ENCODE peak calls at places on chromosomes 5 and 9, in five cellular contexts. R is lung, H is stomach, C is fibroblast of lung, I is small intestine. V is an unnamed sample. For H3K27me3 and H3K4me1, the result is how much of the 10 kb centered on the place peaks cover.

GRCh38 chr5:12343543-12343942 is 439.3 kb upstream of the CTNND2 start:
- DNase-seq in R (no peak), H (no peak), C (no peak), I (no peak), V (no peak)

GRCh38 chr5:15598294-15598902 is 98.4 kb downstream of the FBXL7 start:
- DNase-seq in R (no peak), H (no peak), C (no peak), I (peak), V (no peak)

GRCh38 chr9:123302348-123303214 is 34.2 kb upstream of the STRBP start:
- DNase-seq in R (no peak), H (no peak), C (no peak), I (no peak), V (no peak)

GRCh38 chr9:74983709-74984108 is 31.0 kb upstream of the C9orf40 start:
- DNase-seq in R (no peak), H (no peak), C (no peak), I (no peak), V (no peak)

GRCh38 chr5:143001764-143002351 is 231.7 kb downstream of the ARHGAP26 start:
- DNase-seq in R (no peak), H (no peak), C (peak), I (no peak), V (no peak)

GRCh38 chr9:93673844-93674334 is 97.5 kb downstream of the PHF2 start:
- DNase-seq in R (no peak), H (peak), C (no peak), I (no peak), V (peak)

GRCh38 chr5:168114444-168115017 is 176.9 kb upstream of the WWC1 start:
- DNase-seq in R (peak), H (peak), C (peak), I (peak), V (peak)

GRCh38 chr9:109463924-109464625 is 34.0 kb downstream of the PTPN3 start:
- DNase-seq in R (no peak), H (no peak), C (no peak), I (no peak), V (no peak)

GRCh38 chr9:15142903-15143534 is 164.0 kb downstream of the TTC39B start:
- DNase-seq in R (no peak), H (no peak), C (peak), I (peak), V (no peak)

GRCh38 chr9:120265791-120266190 is 314.2 kb downstream of the CDK5RAP2 start:
- DNase-seq in R (no peak), H (no peak), C (peak), I (no peak), V (no peak)

GRCh38 chr9:14027114-14027812 is 286.7 kb downstream of the NFIB start:
- DNase-seq in R (peak), H (peak), C (no peak), I (peak), V (peak)

GRCh38 chr9:121271368-121272351 is 3.7 kb downstream of the GSN start:
- DNase-seq in R (peak), H (no peak), C (peak), I (no peak), V (no peak)

GRCh38 chr5:150503977-150504620 is 3.8 kb upstream of the NDST1 start:
- DNase-seq in R (peak), H (peak), C (peak), I (peak), V (peak)

GRCh38 chr9:117335797-117336435 is 78.9 kb downstream of the ASTN2 start:
- DNase-seq in R (no peak), H (no peak), C (no peak), I (no peak), V (no peak)

GRCh38 chr5:93532370-93532769 is 48.6 kb downstream of the NR2F1-AS1 start:
- DNase-seq in R (peak), H (peak), C (peak), I (no peak), V (peak)

GRCh38 chr5:55096860-55097259 is 5.6 kb upstream of the GZMA start:
- DNase-seq in R (no peak), H (no peak), C (no peak), I (peak), V (no peak)

GRCh38 chr9:447230-448025 is 232.8 kb downstream of the DOCK8 start:
- DNase-seq in R (no peak), H (no peak), C (peak), I (peak), V (no peak)

GRCh38 chr9:36023260-36024048 is 13.3 kb upstream of the RECK start:
- DNase-seq in R (peak), H (peak), C (peak), I (peak), V (peak)

GRCh38 chr5:177963966-177964365 is 32.1 kb downstream of the PROP1 start:
- DNase-seq in R (no peak), H (no peak), C (no peak), I (no peak), V (no peak)

GRCh38 chr9:86500667-86501435 is 146.6 kb upstream of the TUT7 start:
- DNase-seq in R (no peak), H (no peak), C (peak), I (no peak), V (no peak)

GRCh38 chr9:88722753-88723152 is 187.8 kb downstream of the NXNL2 start:
- DNase-seq in R (no peak), H (no peak), C (no peak), I (no peak), V (no peak)

GRCh38 chr9:4400731-4401130 is 89.5 kb upstream of the SLC1A1 start:
- DNase-seq in R (no peak), H (no peak), C (no peak), I (peak), V (no peak)

GRCh38 chr5:102755691-102756371 is 726 bp downstream of the PAM start:
- DNase-seq in R (peak), H (peak), C (peak), I (peak), V (peak)

DNA sequence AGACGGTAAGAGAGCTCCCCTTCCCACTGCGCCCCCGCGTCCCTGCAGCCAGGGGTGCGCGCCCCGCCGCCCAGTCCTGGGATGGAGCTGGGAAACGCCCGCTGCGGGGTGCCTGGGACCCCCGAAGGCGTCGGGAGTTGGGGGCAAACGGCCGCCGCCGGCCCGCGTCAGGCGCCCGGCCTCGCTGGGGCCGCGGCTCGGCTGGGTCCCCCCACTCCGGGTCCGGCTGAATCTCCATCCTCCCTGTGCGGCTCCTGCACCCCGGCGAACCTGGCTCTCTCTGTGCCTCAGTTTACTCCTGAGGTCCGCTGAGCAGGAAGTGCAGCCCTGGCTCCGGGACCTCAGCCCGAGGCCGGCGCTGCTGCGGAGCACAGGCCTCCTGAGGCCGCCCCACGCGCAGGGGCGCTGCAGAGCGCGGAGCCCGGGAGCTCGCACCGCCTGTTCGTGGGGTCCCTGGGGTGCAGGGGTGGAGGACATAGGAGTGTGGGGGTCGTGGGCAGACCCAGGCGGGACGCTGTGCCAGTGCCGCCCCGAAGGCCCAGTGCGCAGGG is 13.9 kb upstream of the TMEM250 start:
- DNase-seq in R (no peak), H (no peak), C (no peak), I (no peak), V (no peak)
- H3K27me3 ChIP-seq in R (under half), H (half or more), C (half or more), I (under half), V (under half)

DNA sequence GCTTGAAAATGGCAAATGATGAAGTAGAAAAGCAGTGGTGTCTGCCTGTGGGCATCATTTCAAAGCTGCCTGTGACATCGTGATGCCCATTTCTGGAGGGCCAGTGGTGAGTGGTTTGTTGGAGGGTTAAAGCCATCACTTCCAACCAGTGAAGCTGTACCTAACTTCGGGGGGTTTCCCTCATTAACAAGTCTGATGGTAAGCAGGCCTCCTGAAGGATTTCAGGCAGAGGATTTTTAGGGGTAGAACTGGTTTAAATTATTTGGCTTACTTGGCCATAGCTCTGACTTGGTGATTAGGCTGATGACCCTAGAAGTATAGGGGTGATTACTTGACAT is 10.7 kb downstream of the TNFAIP8 start:
- DNase-seq in R (no peak), H (no peak), C (no peak), I (no peak), V (no peak)
- H3K4me1 ChIP-seq in R (under half), H (under half), C (under half), I (under half), V (under half)

DNA sequence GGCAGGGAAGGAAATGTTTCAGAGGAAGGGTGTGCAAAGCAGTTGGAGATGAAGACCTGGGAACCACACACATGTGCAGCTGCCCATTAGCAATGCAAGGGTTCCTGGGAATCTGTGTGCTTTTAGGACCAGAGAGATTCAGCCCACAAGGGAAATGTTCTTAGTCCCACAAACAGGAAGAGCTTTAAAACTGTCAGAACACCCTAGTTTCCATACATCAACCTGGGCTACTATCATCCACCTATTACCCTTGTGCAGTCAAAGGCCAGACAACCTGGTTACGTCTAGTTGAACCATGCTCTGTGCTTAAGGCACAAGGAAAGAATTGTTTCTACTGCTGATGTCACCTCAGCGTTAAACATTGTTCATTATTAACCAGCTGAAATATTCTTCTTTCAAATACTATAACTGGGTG is 7.5 kb downstream of the LHFPL2 start:
- DNase-seq in R (no peak), H (no peak), C (no peak), I (peak), V (no peak)
- H3K27me3 ChIP-seq in R (under half), H (under half), C (under half), I (under half), V (under half)

DNA sequence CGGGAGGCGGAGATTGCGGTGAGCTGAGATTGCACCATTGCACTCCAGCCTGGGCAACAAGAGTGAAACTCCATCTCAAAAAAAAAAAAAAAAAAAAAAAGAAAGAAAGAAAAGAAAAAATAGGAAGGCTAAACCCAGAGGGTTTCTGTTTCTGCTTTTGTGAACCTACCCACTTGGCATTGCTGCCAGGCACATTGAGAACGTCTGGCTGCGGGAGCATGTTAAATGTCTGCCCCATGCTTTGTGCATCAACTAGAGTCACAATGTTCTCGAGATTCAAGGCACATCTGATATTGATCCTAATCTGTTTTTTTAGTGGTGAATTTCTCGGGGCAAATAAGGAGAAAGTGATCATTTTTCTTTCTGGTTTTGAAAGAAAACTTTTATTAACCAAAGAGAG is 2.8 kb downstream of the SLC25A25 start:
- DNase-seq in R (no peak), H (no peak), C (no peak), I (no peak), V (no peak)
- H3K4me1 ChIP-seq in R (under half), H (under half), C (under half), I (under half), V (under half)

GRCh38 chr9:126671381-126671831 is 57.7 kb downstream of the LMX1B start:
- DNase-seq in R (no peak), H (no peak), C (no peak), I (no peak), V (no peak)
- H3K27me3 ChIP-seq in R (under half), H (half or more), C (under half), I (under half), V (under half)

GRCh38 chr5:116557669-116558271 is 16.9 kb downstream of the SEMA6A start:
- DNase-seq in R (no peak), H (no peak), C (peak), I (no peak), V (no peak)
- H3K4me1 ChIP-seq in R (under half), H (under half), C (under half), I (under half), V (under half)

GRCh38 chr5:135901633-135902032 is 6.0 kb upstream of the IL9 start:
- DNase-seq in R (no peak), H (no peak), C (no peak), I (no peak), V (no peak)
- H3K27me3 ChIP-seq in R (under half), H (under half), C (under half), I (under half), V (under half)

V was measured in pancreas.